ENCODE peak calls at places on chromosome 6, in seven cellular contexts. One of them, this sample, is unnamed.

GRCh38 chr6:150547511-150548222 is 52.0 kb upstream of the PLEKHG1 start:
- DNase-seq in spleen: no peak
- DNase-seq in HCT116: no peak
- DNase-seq in HepG2: peak
- DNase-seq in fibroblast of villous mesenchyme: no peak
- DNase-seq in astrocyte of the spinal cord: no peak
- DNase-seq in breast epithelium: no peak
- DNase-seq in this sample: peak

GRCh38 chr6:74690365-74690764 is 515.5 kb downstream of the COL12A1 start:
- DNase-seq in breast epithelium: no peak
- DNase-seq in HepG2: no peak
- DNase-seq in astrocyte of the spinal cord: no peak
- DNase-seq in spleen: no peak
- DNase-seq in fibroblast of villous mesenchyme: no peak
- DNase-seq in HCT116: no peak
- DNase-seq in this sample: no peak

GRCh38 chr6:166307981-166308768 is at the start of gene PRR18:
- DNase-seq in HepG2: no peak
- DNase-seq in HCT116: no peak
- DNase-seq in astrocyte of the spinal cord: no peak
- DNase-seq in fibroblast of villous mesenchyme: no peak
- DNase-seq in breast epithelium: no peak
- DNase-seq in spleen: peak
- DNase-seq in this sample: no peak

GRCh38 chr6:75386050-75386770 is 101.6 kb upstream of the TMEM30A start:
- DNase-seq in astrocyte of the spinal cord: peak
- DNase-seq in spleen: no peak
- DNase-seq in HCT116: no peak
- DNase-seq in breast epithelium: no peak
- DNase-seq in fibroblast of villous mesenchyme: peak
- DNase-seq in HepG2: no peak
- DNase-seq in this sample: no peak

GRCh38 chr6:56144538-56145324 is 102.6 kb downstream of the COL21A1 start:
- DNase-seq in breast epithelium: no peak
- DNase-seq in fibroblast of villous mesenchyme: no peak
- DNase-seq in HepG2: no peak
- DNase-seq in HCT116: no peak
- DNase-seq in astrocyte of the spinal cord: peak
- DNase-seq in spleen: no peak
- DNase-seq in this sample: peak

GRCh38 chr6:3911614-3912336 is 62.6 kb downstream of the FAM50B start:
- DNase-seq in HCT116: peak
- DNase-seq in spleen: peak
- DNase-seq in HepG2: peak
- DNase-seq in breast epithelium: peak
- DNase-seq in astrocyte of the spinal cord: peak
- DNase-seq in fibroblast of villous mesenchyme: peak
- DNase-seq in this sample: peak

GRCh38 chr6:163836916-163837660 is 422.6 kb downstream of the QKI start:
- DNase-seq in fibroblast of villous mesenchyme: no peak
- DNase-seq in spleen: no peak
- DNase-seq in HCT116: no peak
- DNase-seq in breast epithelium: no peak
- DNase-seq in astrocyte of the spinal cord: no peak
- DNase-seq in HepG2: no peak
- DNase-seq in this sample: no peak

GRCh38 chr6:68158256-68158655 is 476.8 kb upstream of the ADGRB3 start:
- DNase-seq in fibroblast of villous mesenchyme: no peak
- DNase-seq in HCT116: no peak
- DNase-seq in astrocyte of the spinal cord: no peak
- DNase-seq in breast epithelium: no peak
- DNase-seq in HepG2: no peak
- DNase-seq in spleen: no peak
- DNase-seq in this sample: no peak

GRCh38 chr6:52325695-52326471 is 36.1 kb upstream of the PAQR8 start:
- DNase-seq in fibroblast of villous mesenchyme: no peak
- DNase-seq in astrocyte of the spinal cord: no peak
- DNase-seq in HepG2: peak
- DNase-seq in HCT116: no peak
- DNase-seq in breast epithelium: no peak
- DNase-seq in spleen: no peak
- DNase-seq in this sample: no peak

GRCh38 chr6:123962508-123962907 is 158.8 kb downstream of the NKAIN2 start:
- DNase-seq in spleen: no peak
- DNase-seq in HCT116: no peak
- DNase-seq in HepG2: peak
- DNase-seq in breast epithelium: no peak
- DNase-seq in astrocyte of the spinal cord: no peak
- DNase-seq in fibroblast of villous mesenchyme: no peak
- DNase-seq in this sample: no peak

GRCh38 chr6:82273295-82273694 is 25.8 kb upstream of the IBTK start:
- DNase-seq in astrocyte of the spinal cord: no peak
- DNase-seq in spleen: no peak
- DNase-seq in fibroblast of villous mesenchyme: no peak
- DNase-seq in HepG2: no peak
- DNase-seq in breast epithelium: no peak
- DNase-seq in HCT116: no peak
- DNase-seq in this sample: no peak

GRCh38 chr6:53543341-53544010 is 1.4 kb downstream of the GCLC start:
- DNase-seq in spleen: no peak
- DNase-seq in astrocyte of the spinal cord: no peak
- DNase-seq in breast epithelium: no peak
- DNase-seq in HepG2: no peak
- DNase-seq in HCT116: no peak
- DNase-seq in fibroblast of villous mesenchyme: peak
- DNase-seq in this sample: no peak

GRCh38 chr6:157054531-157054979 is 268.8 kb downstream of the TMEM242 start:
- DNase-seq in spleen: no peak
- DNase-seq in astrocyte of the spinal cord: no peak
- DNase-seq in breast epithelium: no peak
- DNase-seq in fibroblast of villous mesenchyme: no peak
- DNase-seq in HCT116: no peak
- DNase-seq in HepG2: no peak
- DNase-seq in this sample: no peak

GRCh38 chr6:122322824-122323223 is 76.6 kb upstream of the HSF2 start:
- DNase-seq in HepG2: no peak
- DNase-seq in fibroblast of villous mesenchyme: peak
- DNase-seq in HCT116: no peak
- DNase-seq in breast epithelium: no peak
- DNase-seq in astrocyte of the spinal cord: peak
- DNase-seq in spleen: no peak
- DNase-seq in this sample: no peak

GRCh38 chr6:36904096-36904495 is 18.3 kb downstream of the C6orf89 start:
- DNase-seq in astrocyte of the spinal cord: no peak
- DNase-seq in HCT116: no peak
- DNase-seq in spleen: no peak
- DNase-seq in fibroblast of villous mesenchyme: peak
- DNase-seq in breast epithelium: no peak
- DNase-seq in HepG2: no peak
- DNase-seq in this sample: no peak

DNA sequence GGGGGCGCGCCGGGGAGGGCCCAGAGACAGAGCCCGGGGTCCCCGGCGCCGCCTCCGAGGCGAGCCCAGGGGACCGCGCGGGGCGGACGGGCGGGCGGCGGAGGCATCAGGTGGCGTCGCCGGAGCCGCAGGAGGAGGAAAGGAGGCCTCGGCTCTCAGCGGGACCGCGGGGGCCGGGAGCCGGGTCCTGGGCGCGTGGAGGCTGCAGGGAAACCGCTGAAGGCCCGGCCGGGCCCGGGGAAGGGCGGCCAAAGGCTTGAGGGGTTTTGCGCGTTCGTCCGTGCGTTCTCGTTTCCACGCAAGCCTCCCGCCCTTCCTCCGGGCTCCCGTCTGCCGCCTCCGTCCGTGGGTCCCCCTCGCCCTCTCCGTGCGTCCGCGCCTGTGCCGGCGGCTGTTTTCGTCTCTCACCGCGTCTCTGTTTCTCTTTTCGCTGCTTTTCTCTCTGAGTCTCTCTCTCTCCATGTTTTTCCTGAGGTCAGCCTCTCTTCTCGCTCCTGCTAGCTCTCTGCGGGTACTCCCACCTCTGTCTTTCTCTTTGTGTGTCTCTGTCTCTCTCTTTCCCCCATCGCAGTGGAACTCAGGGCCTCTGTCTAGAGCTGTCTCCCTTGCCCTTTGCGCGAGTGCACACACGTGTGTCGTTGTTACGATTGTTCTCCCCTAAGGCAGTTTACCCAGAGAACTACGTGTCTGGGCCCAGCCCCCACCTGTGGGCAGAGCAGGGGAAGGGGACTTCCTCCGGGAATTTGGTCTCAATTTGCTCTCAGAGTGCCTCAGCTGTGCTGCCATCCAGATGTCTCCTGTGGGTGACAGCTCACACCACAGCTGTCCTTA is 2.1 kb downstream of the IRF4 start:
- DNase-seq in HCT116: no peak
- DNase-seq in breast epithelium: no peak
- DNase-seq in spleen: peak
- DNase-seq in astrocyte of the spinal cord: no peak
- DNase-seq in HepG2: no peak
- DNase-seq in fibroblast of villous mesenchyme: no peak
- DNase-seq in this sample: peak
- H3K4me3 ChIP-seq in HCT116: no peak
- H3K4me3 ChIP-seq in breast epithelium: peak
- H3K4me3 ChIP-seq in spleen: peak
- H3K4me3 ChIP-seq in astrocyte of the spinal cord: no peak
- H3K4me3 ChIP-seq in HepG2: no peak
- H3K4me3 ChIP-seq in fibroblast of villous mesenchyme: no peak
- H3K4me3 ChIP-seq in this sample: peak

GRCh38 chr6:97473979-97474378 is 191.0 kb upstream of the MMS22L start:
- DNase-seq in HepG2: no peak
- DNase-seq in spleen: no peak
- DNase-seq in HCT116: no peak
- DNase-seq in astrocyte of the spinal cord: no peak
- DNase-seq in fibroblast of villous mesenchyme: no peak
- DNase-seq in breast epithelium: no peak
- DNase-seq in this sample: no peak
- TF ChIP-seq CTCF in HepG2: no peak
- TF ChIP-seq CTCF in spleen: no peak
- TF ChIP-seq CTCF in HCT116: peak
- TF ChIP-seq CTCF in astrocyte of the spinal cord: no peak
- TF ChIP-seq CTCF in fibroblast of villous mesenchyme: no peak
- TF ChIP-seq CTCF in breast epithelium: no peak
- TF ChIP-seq CTCF in this sample: no peak

GRCh38 chr6:118554698-118555097 is 6.6 kb downstream of the PLN start:
- DNase-seq in astrocyte of the spinal cord: no peak
- DNase-seq in fibroblast of villous mesenchyme: no peak
- DNase-seq in breast epithelium: no peak
- DNase-seq in HCT116: no peak
- DNase-seq in HepG2: no peak
- DNase-seq in spleen: no peak
- DNase-seq in this sample: no peak

GRCh38 chr6:118551063-118551672 is 3.1 kb downstream of the PLN start:
- DNase-seq in HCT116: peak
- DNase-seq in HepG2: peak
- DNase-seq in fibroblast of villous mesenchyme: peak
- DNase-seq in spleen: no peak
- DNase-seq in astrocyte of the spinal cord: peak
- DNase-seq in breast epithelium: no peak
- DNase-seq in this sample: peak

GRCh38 chr6:118548136-118548535 is at the start of gene PLN:
- DNase-seq in HCT116: no peak
- DNase-seq in fibroblast of villous mesenchyme: no peak
- DNase-seq in HepG2: no peak
- DNase-seq in breast epithelium: no peak
- DNase-seq in spleen: no peak
- DNase-seq in astrocyte of the spinal cord: no peak
- DNase-seq in this sample: peak

GRCh38 chr6:118553132-118553531 is 5.0 kb downstream of the PLN start:
- DNase-seq in HCT116: no peak
- DNase-seq in astrocyte of the spinal cord: no peak
- DNase-seq in breast epithelium: no peak
- DNase-seq in HepG2: no peak
- DNase-seq in fibroblast of villous mesenchyme: no peak
- DNase-seq in spleen: no peak
- DNase-seq in this sample: no peak

DNA sequence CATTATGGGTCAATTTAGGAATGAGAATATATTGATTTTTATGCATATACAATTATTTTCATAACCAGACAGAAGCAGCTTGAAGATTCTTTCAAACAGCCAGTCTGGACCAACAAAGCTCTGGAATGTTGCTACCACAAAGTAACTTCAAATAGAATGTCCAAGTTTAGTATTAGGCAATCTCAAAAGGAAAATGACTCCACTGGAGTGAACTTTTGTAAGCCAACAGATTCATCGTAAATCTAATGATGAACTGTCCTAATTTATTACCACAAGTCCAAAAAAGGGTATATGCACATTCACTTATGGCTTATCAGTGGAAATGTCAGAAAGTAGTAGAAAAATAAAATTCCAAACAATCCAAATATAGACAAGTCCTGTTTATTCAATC is 3.6 kb downstream of the PLN start:
- DNase-seq in breast epithelium: no peak
- DNase-seq in HCT116: no peak
- DNase-seq in HepG2: no peak
- DNase-seq in astrocyte of the spinal cord: peak
- DNase-seq in spleen: no peak
- DNase-seq in fibroblast of villous mesenchyme: peak
- DNase-seq in this sample: peak
- H3K4me3 ChIP-seq in breast epithelium: no peak
- H3K4me3 ChIP-seq in HCT116: no peak
- H3K4me3 ChIP-seq in HepG2: no peak
- H3K4me3 ChIP-seq in astrocyte of the spinal cord: no peak
- H3K4me3 ChIP-seq in spleen: no peak
- H3K4me3 ChIP-seq in fibroblast of villous mesenchyme: no peak
- H3K4me3 ChIP-seq in this sample: peak

GRCh38 chr6:152360016-152360415 is 277.1 kb downstream of the SYNE1 start:
- DNase-seq in fibroblast of villous mesenchyme: no peak
- DNase-seq in breast epithelium: no peak
- DNase-seq in spleen: no peak
- DNase-seq in HCT116: no peak
- DNase-seq in astrocyte of the spinal cord: no peak
- DNase-seq in HepG2: no peak
- DNase-seq in this sample: no peak

GRCh38 chr6:152356016-152356415 is 281.1 kb downstream of the SYNE1 start:
- DNase-seq in HCT116: no peak
- DNase-seq in breast epithelium: no peak
- DNase-seq in astrocyte of the spinal cord: no peak
- DNase-seq in HepG2: no peak
- DNase-seq in spleen: no peak
- DNase-seq in fibroblast of villous mesenchyme: no peak
- DNase-seq in this sample: no peak

GRCh38 chr6:152353440-152353839 is 283.7 kb downstream of the SYNE1 start:
- DNase-seq in astrocyte of the spinal cord: no peak
- DNase-seq in HepG2: no peak
- DNase-seq in HCT116: no peak
- DNase-seq in spleen: no peak
- DNase-seq in fibroblast of villous mesenchyme: no peak
- DNase-seq in breast epithelium: no peak
- DNase-seq in this sample: no peak

GRCh38 chr6:152355166-152355565 is 282.0 kb downstream of the SYNE1 start:
- DNase-seq in breast epithelium: no peak
- DNase-seq in spleen: no peak
- DNase-seq in HCT116: no peak
- DNase-seq in HepG2: no peak
- DNase-seq in fibroblast of villous mesenchyme: no peak
- DNase-seq in astrocyte of the spinal cord: no peak
- DNase-seq in this sample: no peak

DNA sequence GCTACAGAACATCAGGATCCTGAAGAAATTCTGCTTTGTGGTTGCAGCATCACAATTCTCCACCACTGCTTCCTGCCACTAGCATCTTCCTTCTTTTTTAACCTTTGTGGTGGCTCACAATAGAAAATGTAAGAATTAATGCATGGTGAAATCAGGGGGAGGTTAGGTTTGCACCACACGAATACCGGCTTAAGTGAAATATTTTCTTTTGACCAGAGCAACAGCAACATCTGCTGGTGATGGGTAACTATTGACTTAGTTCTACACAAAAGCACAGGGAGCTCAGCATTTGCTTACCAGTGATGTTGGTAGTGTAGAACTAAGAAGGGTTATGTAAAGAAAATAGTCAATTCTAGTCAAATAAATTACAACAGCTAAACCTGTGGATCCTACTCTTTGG is 280.5 kb downstream of the SYNE1 start:
- DNase-seq in fibroblast of villous mesenchyme: peak
- DNase-seq in HCT116: peak
- DNase-seq in astrocyte of the spinal cord: peak
- DNase-seq in HepG2: peak
- DNase-seq in spleen: no peak
- DNase-seq in breast epithelium: no peak
- DNase-seq in this sample: no peak
- TF ChIP-seq CTCF in fibroblast of villous mesenchyme: peak
- TF ChIP-seq CTCF in HCT116: peak
- TF ChIP-seq CTCF in astrocyte of the spinal cord: peak
- TF ChIP-seq CTCF in HepG2: peak
- TF ChIP-seq CTCF in spleen: no peak
- TF ChIP-seq CTCF in breast epithelium: peak
- TF ChIP-seq CTCF in this sample: peak

This sample was measured in cardiac muscle cell.